ENCODE peak calls at places on chromosomes 12 and 14, in four cellular contexts. One of them, this sample, is unnamed.
A peak's percentile ranks its signal among the peaks of the same experiment; 100 is the strongest.

GRCh38 chr12:90979936-90980335 is 24.8 kb downstream of the EPYC start:
- DNase-seq in GM12878: no peak
- DNase-seq in SK-N-SH: no peak
- DNase-seq in A549: no peak
- DNase-seq in this sample: no peak

GRCh38 chr12:117356048-117356447 is 5.4 kb downstream of the NOS1 start:
- DNase-seq in GM12878: no peak
- DNase-seq in SK-N-SH: no peak
- DNase-seq in A549: peak; percentile 39
- DNase-seq in this sample: no peak

GRCh38 chr14:99717682-99718013 is 33.5 kb downstream of the CYP46A1 start:
- DNase-seq in GM12878: no peak
- DNase-seq in SK-N-SH: no peak
- DNase-seq in A549: no peak
- DNase-seq in this sample: no peak

GRCh38 chr14:77543240-77543551 is 44.6 kb upstream of the ISM2 start:
- DNase-seq in GM12878: no peak
- DNase-seq in SK-N-SH: no peak
- DNase-seq in A549: no peak
- DNase-seq in this sample: no peak

GRCh38 chr14:59186316-59186715 is 2.2 kb upstream of the DAAM1 start:
- DNase-seq in GM12878: no peak
- DNase-seq in SK-N-SH: no peak
- DNase-seq in A549: no peak
- DNase-seq in this sample: no peak

GRCh38 chr14:103679351-103679750 is 35.9 kb downstream of the XRCC3 start:
- DNase-seq in GM12878: peak; percentile 34
- DNase-seq in SK-N-SH: peak; percentile 74
- DNase-seq in A549: peak; percentile 47
- DNase-seq in this sample: peak; percentile 26

GRCh38 chr14:50948205-50948604 is 3.9 kb upstream of the PYGL start:
- DNase-seq in GM12878: no peak
- DNase-seq in SK-N-SH: no peak
- DNase-seq in A549: no peak
- DNase-seq in this sample: no peak

GRCh38 chr12:64733857-64734256 is 25.3 kb downstream of the GNS start:
- DNase-seq in GM12878: no peak
- DNase-seq in SK-N-SH: no peak
- DNase-seq in A549: peak; percentile 36
- DNase-seq in this sample: no peak

GRCh38 chr12:38053655-38054464 is 262.7 kb upstream of the ALG10B start:
- DNase-seq in GM12878: no peak
- DNase-seq in SK-N-SH: peak; percentile 60
- DNase-seq in A549: peak; percentile 85
- DNase-seq in this sample: peak; percentile 17

GRCh38 chr12:49941556-49942511 is 8.7 kb upstream of the AQP2 start:
- DNase-seq in GM12878: no peak
- DNase-seq in SK-N-SH: no peak
- DNase-seq in A549: no peak
- DNase-seq in this sample: no peak

GRCh38 chr12:89333564-89334252 is 18.6 kb downstream of the DUSP6 start:
- DNase-seq in GM12878: no peak
- DNase-seq in SK-N-SH: no peak
- DNase-seq in A549: no peak
- DNase-seq in this sample: no peak
- TF ChIP-seq MAX in GM12878: no peak
- TF ChIP-seq MAX in SK-N-SH: no peak
- TF ChIP-seq MAX in A549: no peak
- TF ChIP-seq MAX in this sample: no peak

DNA sequence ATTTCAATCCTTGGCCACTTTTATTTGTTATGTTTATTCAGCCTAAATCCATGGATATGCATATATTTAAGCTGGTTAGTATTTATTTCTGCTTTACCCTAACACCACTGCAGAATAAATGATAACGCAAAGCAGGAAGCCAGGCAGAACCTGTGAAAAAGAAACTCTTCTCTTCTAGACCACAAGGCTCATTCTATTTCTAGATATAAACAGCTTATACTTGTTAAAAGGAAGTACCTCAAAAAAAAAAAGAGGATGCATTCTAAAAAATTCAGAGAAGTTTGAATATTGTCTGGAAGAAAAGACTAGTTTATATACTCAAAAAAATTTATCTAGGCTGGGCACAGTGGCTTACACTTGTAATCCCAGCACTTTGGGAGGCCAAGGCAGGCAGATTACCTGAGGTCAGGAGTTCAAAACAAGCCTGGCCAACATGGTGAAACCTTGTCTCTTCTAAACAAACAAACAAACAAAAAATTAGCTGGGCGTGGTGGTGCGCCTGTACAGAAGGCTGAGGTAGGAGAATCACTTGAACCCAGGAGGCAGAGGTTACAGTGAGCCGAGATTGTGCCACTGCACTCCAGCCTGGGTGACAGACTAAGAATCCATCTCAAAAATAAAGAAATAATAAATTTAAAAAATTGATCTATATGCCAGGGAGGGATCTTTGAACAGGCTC is 55.8 kb downstream of the GALNT4 start:
- DNase-seq in GM12878: no peak
- DNase-seq in SK-N-SH: no peak
- DNase-seq in A549: no peak
- DNase-seq in this sample: no peak
- TF ChIP-seq SMC3 in GM12878: no peak
- TF ChIP-seq SMC3 in SK-N-SH: no peak
- TF ChIP-seq SMC3 in A549: no peak
- TF ChIP-seq SMC3 in this sample: no peak

GRCh38 chr12:71691504-71692129 is 5.7 kb downstream of the TMEM19 start:
- DNase-seq in GM12878: no peak
- DNase-seq in SK-N-SH: no peak
- DNase-seq in A549: no peak
- DNase-seq in this sample: no peak
- TF ChIP-seq RCOR1 in GM12878: no peak
- TF ChIP-seq RCOR1 in SK-N-SH: no peak
- TF ChIP-seq RCOR1 in A549: no peak
- TF ChIP-seq RCOR1 in this sample: no peak

DNA sequence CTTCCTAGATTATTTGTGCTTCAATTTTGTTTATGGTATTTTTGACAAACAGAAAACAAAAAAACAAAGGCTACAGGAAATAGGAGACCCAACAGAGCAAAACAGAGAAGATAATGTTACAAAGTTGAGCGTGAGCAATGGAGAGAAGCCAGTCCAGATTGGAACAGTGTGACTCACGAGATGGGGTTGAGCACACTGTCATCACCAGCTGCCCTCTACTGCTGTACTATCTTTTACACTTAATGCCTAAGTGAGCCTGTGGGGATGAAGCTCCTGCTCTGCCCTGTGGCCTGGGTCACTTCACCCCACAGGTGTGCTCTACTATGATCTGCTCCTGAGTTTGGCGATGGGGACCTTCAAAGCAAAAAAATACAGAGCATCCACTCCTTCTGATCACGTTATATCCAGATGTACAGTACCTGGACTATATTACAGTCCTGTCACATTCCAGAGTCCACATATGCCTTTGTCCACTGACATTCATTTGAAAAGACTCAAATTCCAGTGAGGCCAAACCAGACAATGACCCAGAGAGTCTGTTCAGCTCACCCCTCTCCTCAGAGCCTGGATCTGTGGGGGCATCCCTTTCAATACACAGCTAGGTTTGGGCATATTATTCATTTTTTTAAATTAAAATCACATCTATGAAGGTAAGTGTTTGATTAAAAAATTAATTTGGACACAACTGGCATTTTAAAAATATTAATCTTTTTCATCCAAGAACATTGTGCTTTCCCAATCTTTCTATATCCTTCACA is 4.4 kb downstream of the IPO8 start:
- DNase-seq in GM12878: no peak
- DNase-seq in SK-N-SH: peak; percentile 34
- DNase-seq in A549: peak; percentile 33
- DNase-seq in this sample: peak; percentile 39
- TF ChIP-seq MAX in GM12878: no peak
- TF ChIP-seq MAX in SK-N-SH: peak; percentile 71
- TF ChIP-seq MAX in A549: no peak
- TF ChIP-seq MAX in this sample: no peak

DNA sequence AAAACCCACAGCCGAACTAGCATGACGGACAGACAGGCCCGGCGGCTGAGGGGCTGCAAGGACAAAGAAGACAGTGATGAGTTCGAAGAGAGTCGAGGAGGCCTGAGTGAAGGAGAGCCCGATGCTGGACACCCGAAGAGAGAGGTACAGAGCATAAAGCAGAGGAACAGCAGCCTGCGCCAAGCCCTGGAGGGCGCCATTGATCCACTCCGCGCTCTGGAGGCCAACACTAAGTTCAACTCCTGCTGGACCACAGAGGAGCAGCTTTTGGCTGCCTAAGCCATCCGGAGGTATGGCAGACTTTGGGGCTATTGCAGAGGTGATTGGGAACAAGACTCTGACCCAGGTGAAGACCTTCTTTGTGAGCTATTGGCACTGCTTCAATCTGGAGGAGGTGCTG is 7.8 kb upstream of the PLXNC1 start:
- DNase-seq in GM12878: no peak
- DNase-seq in SK-N-SH: peak; percentile 58
- DNase-seq in A549: peak; percentile 51
- DNase-seq in this sample: peak; percentile 71
- TF ChIP-seq SMC3 in GM12878: peak; percentile 60
- TF ChIP-seq SMC3 in SK-N-SH: peak; percentile 65
- TF ChIP-seq SMC3 in A549: peak; percentile 43
- TF ChIP-seq SMC3 in this sample: peak; percentile 72

GRCh38 chr12:88267630-88268029 is 125.5 kb downstream of the TMTC3 start:
- DNase-seq in GM12878: no peak
- DNase-seq in SK-N-SH: no peak
- DNase-seq in A549: no peak
- DNase-seq in this sample: no peak

GRCh38 chr12:88272456-88272855 is 130.3 kb downstream of the TMTC3 start:
- DNase-seq in GM12878: no peak
- DNase-seq in SK-N-SH: no peak
- DNase-seq in A549: no peak
- DNase-seq in this sample: peak; percentile 2

DNA sequence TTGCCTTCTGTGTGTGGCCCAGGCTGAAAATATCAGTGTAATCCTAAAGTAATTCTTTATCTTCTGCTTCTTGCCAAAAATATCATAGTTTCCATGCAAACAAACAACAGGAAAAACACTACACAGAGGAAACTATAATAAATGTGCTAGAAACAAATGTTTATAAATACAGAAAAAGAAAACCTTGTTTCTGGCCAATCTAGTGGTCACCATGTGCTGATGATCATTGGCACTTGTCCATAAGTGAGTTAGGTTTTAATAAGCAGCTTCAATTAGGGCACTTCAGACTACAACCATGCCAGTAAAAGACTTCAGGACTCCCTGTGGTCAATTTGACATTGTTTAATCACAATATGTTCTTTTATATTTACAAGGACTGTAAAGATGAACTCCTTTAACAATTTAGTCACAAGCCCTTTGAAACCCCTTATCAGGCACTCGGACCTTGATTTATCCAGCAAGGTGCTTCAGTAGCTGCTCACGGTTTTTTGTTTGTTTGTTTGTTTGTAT is 124.8 kb downstream of the TMTC3 start:
- DNase-seq in GM12878: no peak
- DNase-seq in SK-N-SH: no peak
- DNase-seq in A549: no peak
- DNase-seq in this sample: no peak
- TF ChIP-seq RCOR1 in GM12878: no peak
- TF ChIP-seq RCOR1 in SK-N-SH: no peak
- TF ChIP-seq RCOR1 in A549: no peak
- TF ChIP-seq RCOR1 in this sample: no peak

GRCh38 chr12:155006-155405 is 59.0 kb downstream of the SLC6A12 start:
- DNase-seq in GM12878: no peak
- DNase-seq in SK-N-SH: no peak
- DNase-seq in A549: no peak
- DNase-seq in this sample: no peak

GRCh38 chr12:151579-151978 is 62.4 kb downstream of the SLC6A12 start:
- DNase-seq in GM12878: no peak
- DNase-seq in SK-N-SH: no peak
- DNase-seq in A549: no peak
- DNase-seq in this sample: no peak

GRCh38 chr12:154058-154457 is 59.9 kb downstream of the SLC6A12 start:
- DNase-seq in GM12878: no peak
- DNase-seq in SK-N-SH: no peak
- DNase-seq in A549: no peak
- DNase-seq in this sample: no peak

GRCh38 chr12:152440-152839 is 61.5 kb downstream of the SLC6A12 start:
- DNase-seq in GM12878: no peak
- DNase-seq in SK-N-SH: no peak
- DNase-seq in A549: no peak
- DNase-seq in this sample: no peak

DNA sequence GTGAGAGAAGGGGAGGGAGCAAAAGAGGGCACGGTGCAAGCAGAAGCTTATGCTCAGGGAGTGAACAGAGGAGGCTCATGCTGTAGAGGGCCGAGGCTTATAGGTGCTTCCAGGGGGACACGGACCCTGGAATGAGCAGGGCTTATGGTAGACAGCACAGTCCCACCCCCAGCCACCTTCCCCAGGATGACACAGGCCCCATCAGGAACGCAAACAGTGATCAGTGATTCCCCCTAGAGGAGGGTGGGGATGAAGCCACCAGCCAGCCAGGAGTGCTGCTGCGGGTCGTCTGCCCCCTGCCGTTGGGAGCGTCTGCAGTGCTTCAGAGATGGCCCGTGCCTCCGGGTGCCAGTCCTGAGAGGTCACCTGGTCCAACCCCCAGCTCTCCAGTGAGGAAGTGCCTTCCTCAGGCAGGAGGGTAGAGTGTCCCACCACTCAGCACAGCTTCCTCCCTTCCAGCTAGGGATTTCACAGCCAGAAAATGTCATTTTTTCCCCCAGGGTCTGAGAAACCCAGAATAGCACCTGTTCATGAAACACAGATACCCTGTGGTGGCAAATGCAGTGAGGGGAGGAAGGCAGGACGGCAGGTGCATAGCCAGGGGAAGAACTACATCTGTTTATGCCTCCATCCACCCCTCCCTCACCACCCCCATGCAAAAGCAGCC is 60.7 kb downstream of the SLC6A12 start:
- DNase-seq in GM12878: no peak
- DNase-seq in SK-N-SH: peak; percentile 93
- DNase-seq in A549: peak; percentile 79
- DNase-seq in this sample: peak; percentile 81
- TF ChIP-seq MAX in GM12878: no peak
- TF ChIP-seq MAX in SK-N-SH: no peak
- TF ChIP-seq MAX in A549: no peak
- TF ChIP-seq MAX in this sample: peak; percentile 37

This sample was measured in K562.